ENCODE peak calls at places on chromosomes 11 and 22, in five cellular contexts. One of them, this sample, is unnamed.

GRCh38 chr22:49966041-49966715 is 5.6 kb downstream of the PIM3 start:
- DNase-seq in HFF-Myc: no peak
- DNase-seq in pancreas: peak; percentile 43
- DNase-seq in HL-60: no peak
- DNase-seq in GM12865: no peak
- DNase-seq in this sample: no peak

GRCh38 chr22:46846154-46846831 is 83.8 kb downstream of the TBC1D22A start:
- DNase-seq in HFF-Myc: no peak
- DNase-seq in pancreas: no peak
- DNase-seq in HL-60: no peak
- DNase-seq in GM12865: no peak
- DNase-seq in this sample: peak; percentile 42

GRCh38 chr11:126354631-126355323 is 709 bp upstream of the ST3GAL4 start:
- DNase-seq in HFF-Myc: no peak
- DNase-seq in pancreas: no peak
- DNase-seq in HL-60: no peak
- DNase-seq in GM12865: peak; percentile 50
- DNase-seq in this sample: peak; percentile 35

GRCh38 chr11:34065505-34066203 is 14.1 kb downstream of the CAPRIN1 start:
- DNase-seq in HFF-Myc: no peak
- DNase-seq in pancreas: no peak
- DNase-seq in HL-60: no peak
- DNase-seq in GM12865: no peak
- DNase-seq in this sample: peak; percentile 39

GRCh38 chr22:22926359-22927195 is 39.0 kb downstream of the IGLL5 start:
- DNase-seq in HFF-Myc: no peak
- DNase-seq in pancreas: no peak
- DNase-seq in HL-60: no peak
- DNase-seq in GM12865: no peak
- DNase-seq in this sample: no peak

GRCh38 chr22:24834845-24835570 is 29.0 kb downstream of the SGSM1 start:
- DNase-seq in HFF-Myc: no peak
- DNase-seq in pancreas: peak; percentile 34
- DNase-seq in HL-60: no peak
- DNase-seq in GM12865: peak; percentile 4
- DNase-seq in this sample: no peak

GRCh38 chr11:64742087-64742939 is 1.6 kb downstream of the RASGRP2 start:
- DNase-seq in HFF-Myc: no peak
- DNase-seq in pancreas: no peak
- DNase-seq in HL-60: no peak
- DNase-seq in GM12865: peak; percentile 45
- DNase-seq in this sample: peak; percentile 60

GRCh38 chr22:25930710-25931353 is 188.8 kb downstream of the MYO18B start:
- DNase-seq in HFF-Myc: no peak
- DNase-seq in pancreas: no peak
- DNase-seq in HL-60: no peak
- DNase-seq in GM12865: no peak
- DNase-seq in this sample: no peak

GRCh38 chr11:118047749-118048148 is 29.1 kb upstream of the TMPRSS4 start:
- DNase-seq in HFF-Myc: no peak
- DNase-seq in pancreas: no peak
- DNase-seq in HL-60: no peak
- DNase-seq in GM12865: no peak
- DNase-seq in this sample: no peak

GRCh38 chr22:23453277-23453676 is 126.8 kb downstream of the IGLL1 start:
- DNase-seq in HFF-Myc: no peak
- DNase-seq in pancreas: no peak
- DNase-seq in HL-60: no peak
- DNase-seq in GM12865: no peak
- DNase-seq in this sample: no peak

GRCh38 chr11:11980841-11981308 is 27.6 kb downstream of the DKK3 start:
- DNase-seq in HFF-Myc: no peak
- DNase-seq in pancreas: no peak
- DNase-seq in HL-60: no peak
- DNase-seq in GM12865: no peak
- DNase-seq in this sample: no peak

GRCh38 chr11:121291896-121292502 is 572 bp upstream of the SC5D start:
- DNase-seq in HFF-Myc: no peak
- DNase-seq in pancreas: no peak
- DNase-seq in HL-60: no peak
- DNase-seq in GM12865: peak; percentile 52
- DNase-seq in this sample: no peak

GRCh38 chr11:95739108-95739507 is 50.5 kb downstream of the FAM76B start:
- DNase-seq in HFF-Myc: no peak
- DNase-seq in pancreas: no peak
- DNase-seq in HL-60: no peak
- DNase-seq in GM12865: no peak
- DNase-seq in this sample: no peak

GRCh38 chr11:73186886-73187285 is 31.2 kb upstream of the P2RY2 start:
- DNase-seq in HFF-Myc: no peak
- DNase-seq in pancreas: no peak
- DNase-seq in HL-60: no peak
- DNase-seq in GM12865: no peak
- DNase-seq in this sample: no peak

GRCh38 chr11:28834877-28835276 is 726.7 kb downstream of the METTL15 start:
- DNase-seq in HFF-Myc: peak; percentile 63
- DNase-seq in pancreas: no peak
- DNase-seq in HL-60: no peak
- DNase-seq in GM12865: no peak
- DNase-seq in this sample: no peak

GRCh38 chr11:71188886-71189767 is 63.2 kb downstream of the SHANK2 start:
- DNase-seq in HFF-Myc: no peak
- DNase-seq in pancreas: no peak
- DNase-seq in HL-60: no peak
- DNase-seq in GM12865: no peak
- DNase-seq in this sample: no peak

GRCh38 chr11:96961931-96962330 is 572.1 kb downstream of the JRKL start:
- DNase-seq in HFF-Myc: no peak
- DNase-seq in pancreas: no peak
- DNase-seq in HL-60: no peak
- DNase-seq in GM12865: no peak
- DNase-seq in this sample: no peak
- TF ChIP-seq CTCF in HFF-Myc: no peak
- TF ChIP-seq CTCF in pancreas: no peak
- TF ChIP-seq CTCF in HL-60: no peak
- TF ChIP-seq CTCF in GM12865: no peak
- TF ChIP-seq CTCF in this sample: no peak

GRCh38 chr11:75760710-75761493 is 7.7 kb upstream of the DGAT2 start:
- DNase-seq in HFF-Myc: no peak
- DNase-seq in pancreas: no peak
- DNase-seq in HL-60: no peak
- DNase-seq in GM12865: no peak
- DNase-seq in this sample: no peak
- TF ChIP-seq CTCF in HFF-Myc: no peak
- TF ChIP-seq CTCF in pancreas: no peak
- TF ChIP-seq CTCF in HL-60: no peak
- TF ChIP-seq CTCF in GM12865: no peak
- TF ChIP-seq CTCF in this sample: no peak

GRCh38 chr11:842370-843002 is at the start of the genes POLR2L and TSPAN4:
- DNase-seq in HFF-Myc: peak; percentile 62
- DNase-seq in pancreas: peak; percentile 87
- DNase-seq in HL-60: no peak
- DNase-seq in GM12865: peak; percentile 96
- DNase-seq in this sample: peak; percentile 92
- TF ChIP-seq CTCF in HFF-Myc: no peak
- TF ChIP-seq CTCF in pancreas: no peak
- TF ChIP-seq CTCF in HL-60: no peak
- TF ChIP-seq CTCF in GM12865: no peak
- TF ChIP-seq CTCF in this sample: no peak

GRCh38 chr11:44865866-44866272 is 84.8 kb downstream of the TP53I11 start:
- DNase-seq in HFF-Myc: no peak
- DNase-seq in pancreas: peak; percentile 61
- DNase-seq in HL-60: no peak
- DNase-seq in GM12865: no peak
- DNase-seq in this sample: no peak
- TF ChIP-seq CTCF in HFF-Myc: no peak
- TF ChIP-seq CTCF in pancreas: no peak
- TF ChIP-seq CTCF in HL-60: no peak
- TF ChIP-seq CTCF in GM12865: no peak
- TF ChIP-seq CTCF in this sample: no peak

GRCh38 chr11:98616256-98616655 is 404.5 kb upstream of the CNTN5 start:
- DNase-seq in HFF-Myc: no peak
- DNase-seq in pancreas: no peak
- DNase-seq in HL-60: no peak
- DNase-seq in GM12865: no peak
- DNase-seq in this sample: no peak

GRCh38 chr11:98625526-98625925 is 395.2 kb upstream of the CNTN5 start:
- DNase-seq in HFF-Myc: no peak
- DNase-seq in pancreas: no peak
- DNase-seq in HL-60: no peak
- DNase-seq in GM12865: no peak
- DNase-seq in this sample: no peak

DNA sequence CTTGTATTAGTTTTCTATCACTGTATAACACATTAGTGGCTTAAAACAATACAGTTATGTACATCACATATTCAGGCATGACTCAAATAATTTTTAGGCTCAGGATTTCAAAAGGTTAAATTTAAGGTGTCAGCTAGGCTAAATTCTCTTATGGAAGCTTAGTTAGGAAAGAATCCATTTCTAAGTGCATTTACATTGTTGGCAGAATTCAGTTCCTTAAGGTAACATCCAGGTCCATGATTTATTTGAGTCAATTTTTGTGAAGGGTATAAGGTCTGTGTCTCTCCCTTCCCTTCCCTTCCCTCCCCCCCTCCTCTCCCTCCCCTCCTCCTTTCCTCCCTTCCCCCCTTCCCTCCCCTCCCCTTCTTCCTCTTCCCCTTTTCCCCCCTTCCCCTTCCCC is 399.0 kb upstream of the CNTN5 start:
- DNase-seq in HFF-Myc: no peak
- DNase-seq in pancreas: no peak
- DNase-seq in HL-60: no peak
- DNase-seq in GM12865: no peak
- DNase-seq in this sample: no peak
- TF ChIP-seq CTCF in HFF-Myc: no peak
- TF ChIP-seq CTCF in pancreas: no peak
- TF ChIP-seq CTCF in HL-60: no peak
- TF ChIP-seq CTCF in GM12865: no peak
- TF ChIP-seq CTCF in this sample: no peak

GRCh38 chr11:9616042-9616640 is 42.7 kb downstream of the WEE1 start:
- DNase-seq in HFF-Myc: no peak
- DNase-seq in pancreas: no peak
- DNase-seq in HL-60: no peak
- DNase-seq in GM12865: peak; percentile 17
- DNase-seq in this sample: no peak

GRCh38 chr11:9616858-9617257 is 43.4 kb downstream of the WEE1 start:
- DNase-seq in HFF-Myc: no peak
- DNase-seq in pancreas: no peak
- DNase-seq in HL-60: no peak
- DNase-seq in GM12865: no peak
- DNase-seq in this sample: peak; percentile 59

GRCh38 chr11:9615031-9615451 is 41.6 kb downstream of the WEE1 start:
- DNase-seq in HFF-Myc: no peak
- DNase-seq in pancreas: no peak
- DNase-seq in HL-60: no peak
- DNase-seq in GM12865: peak; percentile 90
- DNase-seq in this sample: no peak

GRCh38 chr11:9613118-9613829 is 39.8 kb downstream of the WEE1 start:
- DNase-seq in HFF-Myc: peak; percentile 97
- DNase-seq in pancreas: peak; percentile 95
- DNase-seq in HL-60: peak; percentile 57
- DNase-seq in GM12865: peak; percentile 93
- DNase-seq in this sample: peak; percentile 93

DNA sequence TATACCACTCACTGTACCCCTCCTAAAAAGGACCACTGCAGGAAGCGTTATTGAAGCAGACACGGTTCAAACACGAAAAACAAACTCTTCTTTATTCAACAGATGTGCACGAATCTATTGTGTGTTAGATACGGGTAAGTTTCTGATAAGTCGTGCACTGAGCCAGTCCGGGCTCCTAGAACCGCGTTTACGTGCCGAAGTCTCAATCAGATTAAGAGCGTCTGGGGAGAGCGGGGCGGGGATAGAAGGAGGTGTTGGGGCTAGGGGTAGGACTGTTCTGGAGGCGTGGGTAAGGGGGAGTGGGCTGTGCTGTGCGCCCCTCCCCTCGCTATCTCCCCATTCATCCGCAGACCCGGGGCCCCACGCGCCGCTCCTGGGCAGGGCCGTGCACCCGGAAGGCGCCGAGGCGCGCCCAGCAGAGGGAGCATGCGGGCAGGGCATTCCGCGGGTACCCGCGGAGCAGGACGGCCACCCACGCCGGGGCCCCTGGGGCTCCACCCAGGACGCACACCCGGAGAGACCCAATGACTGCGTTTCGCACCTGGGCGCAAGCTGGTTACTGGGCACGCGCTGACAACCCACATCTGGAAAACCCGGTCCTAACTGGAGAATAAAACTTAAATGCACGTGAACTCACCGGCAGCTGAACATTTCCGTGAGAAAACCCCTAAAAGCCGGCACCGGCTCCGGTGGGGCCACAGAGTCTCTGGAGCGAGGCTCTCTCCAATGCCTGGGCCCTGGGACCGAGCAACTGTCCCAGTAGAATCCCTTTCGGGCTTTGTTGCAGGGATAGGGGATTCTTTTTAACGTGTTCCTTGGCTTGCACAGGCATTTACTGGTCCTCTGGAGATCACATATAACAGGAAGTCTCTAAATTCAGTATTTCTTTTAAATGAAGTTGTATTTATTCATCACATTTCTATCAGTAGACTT is 40.6 kb downstream of the WEE1 start:
- DNase-seq in HFF-Myc: peak; percentile 80
- DNase-seq in pancreas: peak; percentile 89
- DNase-seq in HL-60: peak; percentile 79
- DNase-seq in GM12865: peak; percentile 97
- DNase-seq in this sample: peak; percentile 94
- TF ChIP-seq CTCF in HFF-Myc: peak; percentile 82
- TF ChIP-seq CTCF in pancreas: peak; percentile 73
- TF ChIP-seq CTCF in HL-60: peak; percentile 43
- TF ChIP-seq CTCF in GM12865: peak; percentile 83
- TF ChIP-seq CTCF in this sample: peak; percentile 76